ENCODE peak calls at places on chromosomes 16 and 17, in five cellular contexts. One of them, this sample, is unnamed.
A peak's percentile ranks its signal among the peaks of the same experiment; 100 is the strongest.

GRCh38 chr16:15807603-15808009 is 49.2 kb downstream of the MYH11 start:
- DNase-seq in sigmoid colon: peak; percentile 88
- DNase-seq in HepG2: no peak
- DNase-seq in suprapubic skin: no peak
- DNase-seq in prostate gland: no peak
- DNase-seq in this sample: no peak

GRCh38 chr17:34382586-34383224 is 19.7 kb upstream of the CCL1 start:
- DNase-seq in sigmoid colon: no peak
- DNase-seq in HepG2: no peak
- DNase-seq in suprapubic skin: no peak
- DNase-seq in prostate gland: no peak
- DNase-seq in this sample: no peak

GRCh38 chr17:39818282-39819000 is 45.7 kb downstream of the IKZF3 start:
- DNase-seq in sigmoid colon: no peak
- DNase-seq in HepG2: no peak
- DNase-seq in suprapubic skin: no peak
- DNase-seq in prostate gland: no peak
- DNase-seq in this sample: no peak

GRCh38 chr17:2302740-2303277 is 776 bp downstream of the SMG6 start:
- DNase-seq in sigmoid colon: no peak
- DNase-seq in HepG2: no peak
- DNase-seq in suprapubic skin: no peak
- DNase-seq in prostate gland: no peak
- DNase-seq in this sample: no peak

GRCh38 chr16:3012828-3013420 is at the start of gene CLDN9:
- DNase-seq in sigmoid colon: no peak
- DNase-seq in HepG2: no peak
- DNase-seq in suprapubic skin: no peak
- DNase-seq in prostate gland: no peak
- DNase-seq in this sample: peak; percentile 61

GRCh38 chr16:74740795-74741304 is 33.8 kb downstream of the FA2H start:
- DNase-seq in sigmoid colon: peak; percentile 80
- DNase-seq in HepG2: no peak
- DNase-seq in suprapubic skin: no peak
- DNase-seq in prostate gland: peak; percentile 78
- DNase-seq in this sample: peak; percentile 92

GRCh38 chr17:37844158-37844976 is 79.8 kb upstream of the TBC1D3K start:
- DNase-seq in sigmoid colon: no peak
- DNase-seq in HepG2: peak; percentile 56
- DNase-seq in suprapubic skin: no peak
- DNase-seq in prostate gland: peak; percentile 30
- DNase-seq in this sample: peak; percentile 58

GRCh38 chr16:84986102-84986501 is 25.2 kb downstream of the ZDHHC7 start:
- DNase-seq in sigmoid colon: no peak
- DNase-seq in HepG2: no peak
- DNase-seq in suprapubic skin: no peak
- DNase-seq in prostate gland: no peak
- DNase-seq in this sample: peak; percentile 45

GRCh38 chr17:62626719-62627218 is 701 bp upstream of the MRC2 start:
- DNase-seq in sigmoid colon: peak; percentile 92
- DNase-seq in HepG2: peak; percentile 31
- DNase-seq in suprapubic skin: no peak
- DNase-seq in prostate gland: no peak
- DNase-seq in this sample: no peak

GRCh38 chr17:76213491-76213890 is 26.8 kb downstream of the RNF157 start:
- DNase-seq in sigmoid colon: no peak
- DNase-seq in HepG2: no peak
- DNase-seq in suprapubic skin: no peak
- DNase-seq in prostate gland: no peak
- DNase-seq in this sample: no peak

GRCh38 chr16:50244504-50245416 is 21.6 kb upstream of the ADCY7 start:
- DNase-seq in sigmoid colon: no peak
- DNase-seq in HepG2: no peak
- DNase-seq in suprapubic skin: no peak
- DNase-seq in prostate gland: no peak
- DNase-seq in this sample: no peak

GRCh38 chr16:46728804-46729203 is 19.3 kb downstream of the MYLK3 start:
- DNase-seq in sigmoid colon: no peak
- DNase-seq in HepG2: no peak
- DNase-seq in suprapubic skin: peak; percentile 58
- DNase-seq in prostate gland: no peak
- DNase-seq in this sample: no peak

GRCh38 chr17:76529643-76530488 is 7.6 kb downstream of the CYGB start:
- DNase-seq in sigmoid colon: peak; percentile 97
- DNase-seq in HepG2: peak; percentile 61
- DNase-seq in suprapubic skin: peak; percentile 89
- DNase-seq in prostate gland: no peak
- DNase-seq in this sample: peak; percentile 66

GRCh38 chr16:81431554-81432353 is 12.9 kb upstream of the CMIP start:
- DNase-seq in sigmoid colon: peak; percentile 78
- DNase-seq in HepG2: peak; percentile 90
- DNase-seq in suprapubic skin: no peak
- DNase-seq in prostate gland: no peak
- DNase-seq in this sample: no peak

GRCh38 chr16:2331932-2332267 is 8.6 kb downstream of the ABCA3 start:
- DNase-seq in sigmoid colon: no peak
- DNase-seq in HepG2: no peak
- DNase-seq in suprapubic skin: no peak
- DNase-seq in prostate gland: no peak
- DNase-seq in this sample: no peak

GRCh38 chr17:57915532-57915931 is 39.7 kb downstream of the CUEDC1 start:
- DNase-seq in sigmoid colon: no peak
- DNase-seq in HepG2: no peak
- DNase-seq in suprapubic skin: no peak
- DNase-seq in prostate gland: no peak
- DNase-seq in this sample: no peak

GRCh38 chr17:35791681-35792350 is 3.6 kb downstream of the MMP28 start:
- DNase-seq in sigmoid colon: peak; percentile 40
- DNase-seq in HepG2: no peak
- DNase-seq in suprapubic skin: peak; percentile 13
- DNase-seq in prostate gland: no peak
- DNase-seq in this sample: no peak

GRCh38 chr17:70271200-70271599 is 101.9 kb downstream of the KCNJ2 start:
- DNase-seq in sigmoid colon: no peak
- DNase-seq in HepG2: no peak
- DNase-seq in suprapubic skin: no peak
- DNase-seq in prostate gland: no peak
- DNase-seq in this sample: no peak

GRCh38 chr17:32519769-32520701 is 33.2 kb downstream of the CDK5R1 start:
- DNase-seq in sigmoid colon: peak; percentile 50
- DNase-seq in HepG2: peak; percentile 25
- DNase-seq in suprapubic skin: peak; percentile 75
- DNase-seq in prostate gland: no peak
- DNase-seq in this sample: peak; percentile 30

GRCh38 chr17:41739661-41740352 is 5.4 kb upstream of the HAP1 start:
- DNase-seq in sigmoid colon: no peak
- DNase-seq in HepG2: peak; percentile 66
- DNase-seq in suprapubic skin: no peak
- DNase-seq in prostate gland: no peak
- DNase-seq in this sample: no peak

GRCh38 chr16:11692651-11693050 is 24.4 kb downstream of the SNN start:
- DNase-seq in sigmoid colon: peak; percentile 41
- DNase-seq in HepG2: no peak
- DNase-seq in suprapubic skin: no peak
- DNase-seq in prostate gland: no peak
- DNase-seq in this sample: no peak

GRCh38 chr16:29717113-29717512 is 28.7 kb downstream of the C16orf54 start:
- DNase-seq in sigmoid colon: no peak
- DNase-seq in HepG2: no peak
- DNase-seq in suprapubic skin: no peak
- DNase-seq in prostate gland: no peak
- DNase-seq in this sample: no peak

GRCh38 chr17:35345926-35346771 is 27.3 kb downstream of the SLFN11 start:
- DNase-seq in sigmoid colon: peak; percentile 83
- DNase-seq in HepG2: no peak
- DNase-seq in suprapubic skin: peak; percentile 88
- DNase-seq in prostate gland: peak; percentile 10
- DNase-seq in this sample: peak; percentile 30

GRCh38 chr17:39365872-39366271 is 35.6 kb downstream of the FBXL20 start:
- DNase-seq in sigmoid colon: no peak
- DNase-seq in HepG2: no peak
- DNase-seq in suprapubic skin: no peak
- DNase-seq in prostate gland: no peak
- DNase-seq in this sample: no peak

GRCh38 chr16:51418258-51418657 is 267.2 kb upstream of the SALL1 start:
- DNase-seq in sigmoid colon: no peak
- DNase-seq in HepG2: no peak
- DNase-seq in suprapubic skin: no peak
- DNase-seq in prostate gland: no peak
- DNase-seq in this sample: no peak

GRCh38 chr17:8254881-8255280 is 5.8 kb downstream of the PFAS start:
- DNase-seq in sigmoid colon: no peak
- DNase-seq in HepG2: no peak
- DNase-seq in suprapubic skin: no peak
- DNase-seq in prostate gland: no peak
- DNase-seq in this sample: no peak

DNA sequence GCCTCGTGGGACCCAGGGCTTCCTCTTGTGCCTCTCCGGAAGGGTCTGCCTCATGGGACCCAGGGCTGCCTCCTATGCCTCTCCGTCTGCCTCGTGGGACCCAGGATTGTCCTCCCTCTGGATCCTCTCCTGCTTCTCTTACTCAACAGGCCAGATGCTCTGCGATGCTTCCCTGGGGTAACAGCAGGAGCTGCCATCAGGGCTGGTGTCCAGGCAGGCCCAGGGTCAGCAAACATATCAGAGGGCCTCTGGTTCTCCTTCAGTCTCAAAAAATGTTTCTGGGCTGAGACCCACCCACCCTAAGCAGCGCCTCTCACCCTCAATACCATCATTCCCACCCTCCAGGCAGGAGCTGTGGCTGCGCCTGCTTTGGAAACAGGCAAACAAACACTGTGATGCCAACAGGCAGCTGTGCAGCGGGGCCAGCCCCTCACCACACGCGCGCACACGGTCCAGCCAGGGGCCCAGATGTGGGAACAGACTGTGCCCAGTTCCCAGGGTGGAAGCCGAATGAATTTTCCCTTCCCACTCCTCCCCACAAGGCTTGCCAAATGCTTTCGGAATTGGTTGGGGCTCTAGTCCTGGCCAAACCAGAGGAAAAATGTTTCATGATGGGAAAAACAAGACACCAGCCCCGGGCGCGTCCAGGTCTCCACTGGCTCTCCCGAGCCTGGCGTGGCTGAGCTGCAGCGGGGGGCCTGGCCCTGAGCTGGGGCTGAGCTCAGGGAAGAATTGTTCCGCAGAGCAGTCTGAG is 11.3 kb downstream of the TIMM22 start:
- DNase-seq in sigmoid colon: peak; percentile 74
- DNase-seq in HepG2: no peak
- DNase-seq in suprapubic skin: no peak
- DNase-seq in prostate gland: no peak
- DNase-seq in this sample: no peak
- TF ChIP-seq POLR2AphosphoS5 in sigmoid colon: peak; percentile 28
- TF ChIP-seq POLR2AphosphoS5 in HepG2: no peak
- TF ChIP-seq POLR2AphosphoS5 in suprapubic skin: no peak
- TF ChIP-seq POLR2AphosphoS5 in prostate gland: no peak
- TF ChIP-seq POLR2AphosphoS5 in this sample: no peak

GRCh38 chr17:82370471-82371332 is 863 bp upstream of the UTS2R start:
- DNase-seq in sigmoid colon: no peak
- DNase-seq in HepG2: no peak
- DNase-seq in suprapubic skin: no peak
- DNase-seq in prostate gland: no peak
- DNase-seq in this sample: no peak

GRCh38 chr17:82369211-82369610 is 2.4 kb upstream of the UTS2R start:
- DNase-seq in sigmoid colon: no peak
- DNase-seq in HepG2: no peak
- DNase-seq in suprapubic skin: no peak
- DNase-seq in prostate gland: no peak
- DNase-seq in this sample: no peak

GRCh38 chr17:82365586-82366295 is 5.8 kb upstream of the UTS2R start:
- DNase-seq in sigmoid colon: no peak
- DNase-seq in HepG2: no peak
- DNase-seq in suprapubic skin: no peak
- DNase-seq in prostate gland: no peak
- DNase-seq in this sample: no peak

GRCh38 chr17:82366749-82367148 is 4.8 kb upstream of the UTS2R start:
- DNase-seq in sigmoid colon: no peak
- DNase-seq in HepG2: no peak
- DNase-seq in suprapubic skin: no peak
- DNase-seq in prostate gland: no peak
- DNase-seq in this sample: no peak

GRCh38 chr17:82367724-82368524 is 3.6 kb upstream of the UTS2R start:
- DNase-seq in sigmoid colon: no peak
- DNase-seq in HepG2: peak; percentile 99
- DNase-seq in suprapubic skin: no peak
- DNase-seq in prostate gland: no peak
- DNase-seq in this sample: no peak
- TF ChIP-seq POLR2A in sigmoid colon: no peak
- TF ChIP-seq POLR2A in HepG2: peak; percentile 81
- TF ChIP-seq POLR2A in suprapubic skin: no peak
- TF ChIP-seq POLR2A in prostate gland: no peak
- TF ChIP-seq POLR2A in this sample: no peak

GRCh38 chr17:45190503-45191282 is 29.0 kb downstream of the HEXIM2 start:
- DNase-seq in sigmoid colon: no peak
- DNase-seq in HepG2: no peak
- DNase-seq in suprapubic skin: no peak
- DNase-seq in prostate gland: no peak
- DNase-seq in this sample: no peak
- TF ChIP-seq CTCF in sigmoid colon: no peak
- TF ChIP-seq CTCF in HepG2: no peak
- TF ChIP-seq CTCF in suprapubic skin: no peak
- TF ChIP-seq CTCF in prostate gland: no peak
- TF ChIP-seq CTCF in this sample: no peak

GRCh38 chr16:90077757-90078593 is 844 bp upstream of the PRDM7 start:
- DNase-seq in sigmoid colon: no peak
- DNase-seq in HepG2: no peak
- DNase-seq in suprapubic skin: no peak
- DNase-seq in prostate gland: no peak
- DNase-seq in this sample: no peak

GRCh38 chr16:90081606-90081970 is 4.5 kb upstream of the PRDM7 start:
- DNase-seq in sigmoid colon: no peak
- DNase-seq in HepG2: no peak
- DNase-seq in suprapubic skin: no peak
- DNase-seq in prostate gland: no peak
- DNase-seq in this sample: no peak

GRCh38 chr16:90078594-90078895 is 1.4 kb upstream of the PRDM7 start:
- DNase-seq in sigmoid colon: no peak
- DNase-seq in HepG2: no peak
- DNase-seq in suprapubic skin: no peak
- DNase-seq in prostate gland: no peak
- DNase-seq in this sample: no peak

GRCh38 chr16:90072442-90073105 is 4.6 kb downstream of the PRDM7 start:
- DNase-seq in sigmoid colon: no peak
- DNase-seq in HepG2: no peak
- DNase-seq in suprapubic skin: no peak
- DNase-seq in prostate gland: no peak
- DNase-seq in this sample: no peak

DNA sequence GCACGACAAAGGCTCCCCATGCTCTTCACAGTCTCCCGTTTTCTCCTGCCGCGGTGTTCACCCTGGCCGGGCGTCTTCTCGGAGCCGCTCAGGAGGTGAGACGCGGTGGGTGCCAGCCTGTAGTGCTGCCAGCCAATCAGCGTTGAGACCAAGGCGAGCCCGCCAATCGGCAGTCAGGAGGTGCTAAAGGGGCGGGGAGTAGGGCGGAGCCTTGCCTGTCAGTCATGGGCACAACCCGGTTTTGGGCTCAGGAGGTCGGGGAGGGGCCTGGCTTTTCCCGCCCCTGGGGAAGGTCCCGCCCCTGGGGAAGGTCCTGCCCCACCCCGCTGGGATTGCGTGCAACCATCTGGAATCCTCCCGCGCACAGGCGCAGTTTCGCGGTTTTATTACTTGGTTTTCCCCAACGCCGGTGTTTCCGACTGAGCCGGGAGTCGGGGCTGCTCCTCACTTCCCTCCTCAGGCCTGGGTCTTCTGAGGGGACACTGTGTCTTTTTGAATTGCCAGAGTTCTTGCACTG is at the start of gene PRDM7:
- DNase-seq in sigmoid colon: peak; percentile 96
- DNase-seq in HepG2: peak; percentile 81
- DNase-seq in suprapubic skin: peak; percentile 97
- DNase-seq in prostate gland: peak; percentile 97
- DNase-seq in this sample: peak; percentile 94
- TF ChIP-seq POLR2AphosphoS5 in sigmoid colon: peak; percentile 8
- TF ChIP-seq POLR2AphosphoS5 in HepG2: no peak
- TF ChIP-seq POLR2AphosphoS5 in suprapubic skin: no peak
- TF ChIP-seq POLR2AphosphoS5 in prostate gland: peak; percentile 86
- TF ChIP-seq POLR2AphosphoS5 in this sample: no peak

This sample was measured in stomach.